ENCODE peak calls at places on chromosomes 12 and 14, in four cellular contexts. One of them, this sample, is unnamed.

GRCh38 chr14:88553886-88554457 is 835 bp downstream of the PTPN21 start:
- DNase-seq in CD8-positive, alpha-beta T cell: no peak
- DNase-seq in BE2C: no peak
- DNase-seq in A549: no peak
- DNase-seq in this sample: no peak

GRCh38 chr12:90854136-90854689 is 100.8 kb downstream of the CCER1 start:
- DNase-seq in CD8-positive, alpha-beta T cell: no peak
- DNase-seq in BE2C: peak
- DNase-seq in A549: peak
- DNase-seq in this sample: peak

GRCh38 chr14:90554341-90554740 is 157.5 kb downstream of the CALM1 start:
- DNase-seq in CD8-positive, alpha-beta T cell: no peak
- DNase-seq in BE2C: no peak
- DNase-seq in A549: no peak
- DNase-seq in this sample: no peak

GRCh38 chr12:67519824-67520433 is 128.6 kb upstream of the DYRK2 start:
- DNase-seq in CD8-positive, alpha-beta T cell: no peak
- DNase-seq in BE2C: no peak
- DNase-seq in A549: no peak
- DNase-seq in this sample: no peak

GRCh38 chr12:92503977-92504966 is 198.5 kb upstream of the PLEKHG7 start:
- DNase-seq in CD8-positive, alpha-beta T cell: no peak
- DNase-seq in BE2C: no peak
- DNase-seq in A549: no peak
- DNase-seq in this sample: no peak

GRCh38 chr12:53051058-53051880 is 1.4 kb downstream of the TNS2 start:
- DNase-seq in CD8-positive, alpha-beta T cell: no peak
- DNase-seq in BE2C: no peak
- DNase-seq in A549: no peak
- DNase-seq in this sample: peak

GRCh38 chr12:54016478-54016964 is 7.7 kb downstream of the HOXC8 start:
- DNase-seq in CD8-positive, alpha-beta T cell: no peak
- DNase-seq in BE2C: peak
- DNase-seq in A549: peak
- DNase-seq in this sample: peak

GRCh38 chr12:124856842-124857178 is 6.9 kb downstream of the SCARB1 start:
- DNase-seq in CD8-positive, alpha-beta T cell: no peak
- DNase-seq in BE2C: no peak
- DNase-seq in A549: no peak
- DNase-seq in this sample: no peak

GRCh38 chr14:104751539-104752337 is 1.2 kb upstream of the SIVA1 start:
- DNase-seq in CD8-positive, alpha-beta T cell: no peak
- DNase-seq in BE2C: no peak
- DNase-seq in A549: no peak
- DNase-seq in this sample: no peak

GRCh38 chr12:68977909-68978610 is 45.1 kb upstream of the CPM start:
- DNase-seq in CD8-positive, alpha-beta T cell: no peak
- DNase-seq in BE2C: no peak
- DNase-seq in A549: no peak
- DNase-seq in this sample: no peak

GRCh38 chr12:10511756-10512355 is 6.2 kb downstream of the EIF2S3B start:
- DNase-seq in CD8-positive, alpha-beta T cell: no peak
- DNase-seq in BE2C: no peak
- DNase-seq in A549: no peak
- DNase-seq in this sample: no peak

GRCh38 chr14:91145396-91146160 is 31.7 kb downstream of the DGLUCY start:
- DNase-seq in CD8-positive, alpha-beta T cell: no peak
- DNase-seq in BE2C: no peak
- DNase-seq in A549: no peak
- DNase-seq in this sample: no peak

GRCh38 chr12:123083661-123084571 is 67.0 kb downstream of the PITPNM2 start:
- DNase-seq in CD8-positive, alpha-beta T cell: no peak
- DNase-seq in BE2C: no peak
- DNase-seq in A549: no peak
- DNase-seq in this sample: no peak

GRCh38 chr12:1760566-1761382 is 59.6 kb upstream of the LRTM2 start:
- DNase-seq in CD8-positive, alpha-beta T cell: no peak
- DNase-seq in BE2C: no peak
- DNase-seq in A549: peak
- DNase-seq in this sample: no peak

GRCh38 chr12:44525806-44526654 is 350.1 kb downstream of the NELL2 start:
- DNase-seq in CD8-positive, alpha-beta T cell: no peak
- DNase-seq in BE2C: no peak
- DNase-seq in A549: no peak
- DNase-seq in this sample: no peak

GRCh38 chr12:9741726-9742125 is 8.8 kb upstream of the CLECL1 start:
- DNase-seq in CD8-positive, alpha-beta T cell: peak
- DNase-seq in BE2C: no peak
- DNase-seq in A549: no peak
- DNase-seq in this sample: no peak

GRCh38 chr12:52912711-52913423 is 8.0 kb upstream of the KRT8 start:
- DNase-seq in CD8-positive, alpha-beta T cell: no peak
- DNase-seq in BE2C: no peak
- DNase-seq in A549: no peak
- DNase-seq in this sample: no peak

GRCh38 chr14:61408498-61408897 is 87.1 kb downstream of the PRKCH start:
- DNase-seq in CD8-positive, alpha-beta T cell: no peak
- DNase-seq in BE2C: no peak
- DNase-seq in A549: no peak
- DNase-seq in this sample: no peak

GRCh38 chr14:20002319-20002718 is 356 bp downstream of the OR4Q2 start:
- DNase-seq in CD8-positive, alpha-beta T cell: no peak
- DNase-seq in BE2C: no peak
- DNase-seq in A549: no peak
- DNase-seq in this sample: no peak

GRCh38 chr14:94394594-94395305 is 6.3 kb upstream of the SERPINA1 start:
- DNase-seq in CD8-positive, alpha-beta T cell: no peak
- DNase-seq in BE2C: no peak
- DNase-seq in A549: no peak
- DNase-seq in this sample: no peak

GRCh38 chr12:53538209-53538689 is 31.0 kb upstream of the NPFF start:
- DNase-seq in CD8-positive, alpha-beta T cell: no peak
- DNase-seq in BE2C: no peak
- DNase-seq in A549: no peak
- DNase-seq in this sample: no peak

GRCh38 chr12:65885716-65886115 is 61.4 kb downstream of the HMGA2 start:
- DNase-seq in CD8-positive, alpha-beta T cell: no peak
- DNase-seq in BE2C: no peak
- DNase-seq in A549: no peak
- DNase-seq in this sample: no peak

GRCh38 chr14:90058876-90059458 is 2.8 kb upstream of the KCNK13 start:
- DNase-seq in CD8-positive, alpha-beta T cell: no peak
- DNase-seq in BE2C: no peak
- DNase-seq in A549: no peak
- DNase-seq in this sample: no peak

GRCh38 chr12:29599397-29599796 is 101.9 kb upstream of the OVCH1 start:
- DNase-seq in CD8-positive, alpha-beta T cell: no peak
- DNase-seq in BE2C: no peak
- DNase-seq in A549: no peak
- DNase-seq in this sample: no peak

GRCh38 chr14:91870001-91870400 is 2.7 kb upstream of the TC2N start:
- DNase-seq in CD8-positive, alpha-beta T cell: no peak
- DNase-seq in BE2C: no peak
- DNase-seq in A549: no peak
- DNase-seq in this sample: no peak

GRCh38 chr12:130606245-130606644 is 109.9 kb downstream of the RIMBP2 start:
- DNase-seq in CD8-positive, alpha-beta T cell: no peak
- DNase-seq in BE2C: no peak
- DNase-seq in A549: no peak
- DNase-seq in this sample: no peak

GRCh38 chr14:36505193-36505815 is 14.7 kb downstream of the NKX2-1 start:
- DNase-seq in CD8-positive, alpha-beta T cell: no peak
- DNase-seq in BE2C: no peak
- DNase-seq in A549: no peak
- DNase-seq in this sample: no peak

GRCh38 chr14:92952497-92953298 is 29.7 kb downstream of the CHGA start:
- DNase-seq in CD8-positive, alpha-beta T cell: no peak
- DNase-seq in BE2C: no peak
- DNase-seq in A549: no peak
- DNase-seq in this sample: no peak

GRCh38 chr14:31692376-31692781 is 131.2 kb downstream of the NUBPL start:
- DNase-seq in CD8-positive, alpha-beta T cell: no peak
- DNase-seq in BE2C: no peak
- DNase-seq in A549: no peak
- DNase-seq in this sample: no peak

GRCh38 chr12:122081108-122081696 is 2.6 kb downstream of the MLXIP start:
- DNase-seq in CD8-positive, alpha-beta T cell: no peak
- DNase-seq in BE2C: no peak
- DNase-seq in A549: no peak
- DNase-seq in this sample: no peak

GRCh38 chr14:62745496-62745895 is 299.8 kb downstream of the KCNH5 start:
- DNase-seq in CD8-positive, alpha-beta T cell: no peak
- DNase-seq in BE2C: no peak
- DNase-seq in A549: no peak
- DNase-seq in this sample: no peak

GRCh38 chr14:63039800-63040380 is 5.4 kb downstream of the KCNH5 start:
- DNase-seq in CD8-positive, alpha-beta T cell: no peak
- DNase-seq in BE2C: peak
- DNase-seq in A549: no peak
- DNase-seq in this sample: peak

GRCh38 chr12:27965411-27965810 is 7.1 kb downstream of the PTHLH start:
- DNase-seq in CD8-positive, alpha-beta T cell: no peak
- DNase-seq in BE2C: no peak
- DNase-seq in A549: no peak
- DNase-seq in this sample: no peak

GRCh38 chr14:105537580-105538474 is 11.4 kb downstream of the TMEM121 start:
- DNase-seq in CD8-positive, alpha-beta T cell: peak
- DNase-seq in BE2C: peak
- DNase-seq in A549: peak
- DNase-seq in this sample: peak

GRCh38 chr12:31516702-31517101 is 74.2 kb downstream of the DENND5B start:
- DNase-seq in CD8-positive, alpha-beta T cell: no peak
- DNase-seq in BE2C: no peak
- DNase-seq in A549: no peak
- DNase-seq in this sample: no peak

DNA sequence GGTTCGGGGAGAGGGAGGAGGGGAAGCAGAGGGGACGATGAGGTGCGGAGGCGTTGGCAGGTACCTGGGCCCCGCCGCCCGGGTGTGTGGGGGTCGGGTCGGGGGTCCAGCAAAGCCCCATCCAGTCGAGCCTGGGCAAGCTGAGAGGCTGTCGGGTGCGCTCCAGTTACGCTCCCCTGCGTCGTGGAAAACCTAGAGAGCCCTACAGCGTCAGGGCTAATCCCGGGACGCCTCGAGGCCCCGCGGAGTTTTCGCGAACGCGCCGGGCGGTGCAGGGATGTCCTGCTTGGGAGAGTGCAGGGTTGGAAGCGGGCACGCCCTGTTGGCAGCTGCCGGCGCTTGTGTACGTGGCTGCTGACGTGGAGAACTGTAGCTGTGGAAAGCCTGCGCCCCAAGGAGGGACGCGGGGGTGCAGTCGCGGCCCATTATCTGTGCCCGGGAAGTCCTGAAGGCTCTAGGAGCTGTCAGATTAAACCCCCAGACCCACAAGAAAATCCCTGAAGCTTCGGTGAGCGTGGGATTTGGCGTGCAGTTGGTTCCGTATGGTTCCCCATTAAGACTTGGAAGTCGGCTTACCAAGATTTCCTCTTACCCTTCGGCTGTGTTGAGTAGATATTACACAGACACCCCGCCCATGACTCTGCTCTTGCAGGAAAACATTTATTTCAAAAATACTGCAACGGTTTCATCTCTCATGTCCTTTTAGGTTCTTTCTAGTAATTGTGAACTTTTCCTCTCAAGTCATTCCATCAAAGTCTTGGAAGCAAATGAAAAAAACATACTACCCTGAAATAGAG is 11.3 kb upstream of the SLC38A2 start:
- DNase-seq in CD8-positive, alpha-beta T cell: peak
- DNase-seq in BE2C: peak
- DNase-seq in A549: no peak
- DNase-seq in this sample: no peak
- TF ChIP-seq CTCF in CD8-positive, alpha-beta T cell: no peak
- TF ChIP-seq CTCF in BE2C: no peak
- TF ChIP-seq CTCF in A549: no peak
- TF ChIP-seq CTCF in this sample: no peak

DNA sequence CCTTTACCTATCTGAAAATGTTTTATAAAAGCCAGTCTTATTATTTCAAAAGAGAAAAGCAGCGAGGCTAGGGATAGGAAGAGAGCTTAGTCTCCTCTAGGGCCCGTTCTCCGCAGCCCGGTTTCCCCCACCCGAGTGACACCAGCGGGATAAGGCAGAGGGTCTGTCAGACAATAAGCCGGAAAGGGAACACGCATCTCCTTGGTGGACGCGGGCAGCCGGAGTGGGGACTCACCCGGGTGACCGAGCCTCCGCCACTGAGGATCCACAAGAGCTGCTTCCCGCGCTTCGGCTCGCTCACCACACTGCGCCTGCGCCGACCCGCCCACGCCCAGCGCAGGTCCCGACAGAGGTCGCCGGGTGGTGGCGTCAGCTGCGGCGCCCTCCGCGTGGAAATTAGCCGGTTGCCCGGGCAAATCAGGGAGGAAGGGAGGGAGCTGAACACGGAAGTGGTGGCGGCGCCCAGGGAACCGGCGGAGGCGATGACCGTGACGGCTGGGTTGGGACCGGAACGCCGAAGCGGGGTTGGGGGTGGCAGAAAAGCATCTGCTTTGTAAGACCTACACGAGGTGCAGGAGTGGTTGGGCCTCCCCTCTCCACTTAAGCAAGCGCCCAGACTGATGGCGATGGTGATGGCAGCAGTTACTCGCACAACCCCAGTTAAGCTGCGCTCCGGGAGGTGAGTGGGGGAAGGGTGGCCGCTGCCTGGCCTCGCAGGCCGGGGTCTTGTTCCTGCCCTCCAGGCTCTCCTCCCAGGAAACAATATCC is at the start of the genes SOCS4 and WDHD1:
- DNase-seq in CD8-positive, alpha-beta T cell: peak
- DNase-seq in BE2C: peak
- DNase-seq in A549: peak
- DNase-seq in this sample: peak
- TF ChIP-seq CTCF in CD8-positive, alpha-beta T cell: no peak
- TF ChIP-seq CTCF in BE2C: no peak
- TF ChIP-seq CTCF in A549: no peak
- TF ChIP-seq CTCF in this sample: no peak

GRCh38 chr14:86055512-86055911 is 525.6 kb downstream of the FLRT2 start:
- DNase-seq in CD8-positive, alpha-beta T cell: no peak
- DNase-seq in BE2C: no peak
- DNase-seq in A549: no peak
- DNase-seq in this sample: no peak
- TF ChIP-seq CTCF in CD8-positive, alpha-beta T cell: no peak
- TF ChIP-seq CTCF in BE2C: peak
- TF ChIP-seq CTCF in A549: no peak
- TF ChIP-seq CTCF in this sample: no peak

GRCh38 chr12:101969-102878 is 35.7 kb downstream of the IQSEC3 start:
- DNase-seq in CD8-positive, alpha-beta T cell: no peak
- DNase-seq in BE2C: peak
- DNase-seq in A549: no peak
- DNase-seq in this sample: peak

GRCh38 chr12:104573-105081 is 38.1 kb downstream of the IQSEC3 start:
- DNase-seq in CD8-positive, alpha-beta T cell: no peak
- DNase-seq in BE2C: no peak
- DNase-seq in A549: no peak
- DNase-seq in this sample: no peak

GRCh38 chr12:103169-103981 is 36.8 kb downstream of the IQSEC3 start:
- DNase-seq in CD8-positive, alpha-beta T cell: no peak
- DNase-seq in BE2C: peak
- DNase-seq in A549: peak
- DNase-seq in this sample: peak

GRCh38 chr12:105696-106095 is 39.1 kb downstream of the IQSEC3 start:
- DNase-seq in CD8-positive, alpha-beta T cell: no peak
- DNase-seq in BE2C: no peak
- DNase-seq in A549: no peak
- DNase-seq in this sample: no peak

GRCh38 chr12:102879-103168 is 36.3 kb downstream of the IQSEC3 start:
- DNase-seq in CD8-positive, alpha-beta T cell: no peak
- DNase-seq in BE2C: no peak
- DNase-seq in A549: no peak
- DNase-seq in this sample: no peak
- TF ChIP-seq CTCF in CD8-positive, alpha-beta T cell: no peak
- TF ChIP-seq CTCF in BE2C: no peak
- TF ChIP-seq CTCF in A549: no peak
- TF ChIP-seq CTCF in this sample: no peak